ENCODE peak calls at places on chromosomes 13 and 19, in five cellular contexts. One of them, this sample, is unnamed. For H3K4me1, the result is how much of the 10 kb centered on the place peaks cover.

GRCh38 chr19:34500656-34501120 is 19.1 kb downstream of the WTIP start:
- DNase-seq in A549: no peak
- DNase-seq in CD8-positive, alpha-beta memory T cell: no peak
- DNase-seq in H9: no peak
- DNase-seq in GM23248: no peak
- DNase-seq in this sample: peak

GRCh38 chr19:12841094-12841493 is 2.8 kb downstream of the MAST1 start:
- DNase-seq in A549: no peak
- DNase-seq in CD8-positive, alpha-beta memory T cell: no peak
- DNase-seq in H9: peak
- DNase-seq in GM23248: peak
- DNase-seq in this sample: no peak

GRCh38 chr19:47494729-47495128 is 10.7 kb upstream of the KPTN start:
- DNase-seq in A549: no peak
- DNase-seq in CD8-positive, alpha-beta memory T cell: no peak
- DNase-seq in H9: no peak
- DNase-seq in GM23248: no peak
- DNase-seq in this sample: no peak

GRCh38 chr19:29804493-29804892 is 7.3 kb upstream of the CCNE1 start:
- DNase-seq in A549: no peak
- DNase-seq in CD8-positive, alpha-beta memory T cell: no peak
- DNase-seq in H9: no peak
- DNase-seq in GM23248: no peak
- DNase-seq in this sample: no peak

GRCh38 chr13:101325423-101325822 is 90.9 kb downstream of the NALCN start:
- DNase-seq in A549: no peak
- DNase-seq in CD8-positive, alpha-beta memory T cell: no peak
- DNase-seq in H9: no peak
- DNase-seq in GM23248: no peak
- DNase-seq in this sample: no peak

GRCh38 chr19:29084266-29084665 is 128.7 kb downstream of the UQCRFS1 start:
- DNase-seq in A549: peak
- DNase-seq in CD8-positive, alpha-beta memory T cell: no peak
- DNase-seq in H9: peak
- DNase-seq in GM23248: peak
- DNase-seq in this sample: no peak

GRCh38 chr19:29715695-29716581 is 877 bp upstream of the C19orf12 start:
- DNase-seq in A549: peak
- DNase-seq in CD8-positive, alpha-beta memory T cell: no peak
- DNase-seq in H9: no peak
- DNase-seq in GM23248: peak
- DNase-seq in this sample: no peak

GRCh38 chr13:36074659-36075058 is 56.5 kb downstream of the DCLK1 start:
- DNase-seq in A549: no peak
- DNase-seq in CD8-positive, alpha-beta memory T cell: no peak
- DNase-seq in H9: no peak
- DNase-seq in GM23248: no peak
- DNase-seq in this sample: no peak

GRCh38 chr13:113863511-113864302 is at the start of gene GAS6:
- DNase-seq in A549: peak
- DNase-seq in CD8-positive, alpha-beta memory T cell: no peak
- DNase-seq in H9: peak
- DNase-seq in GM23248: peak
- DNase-seq in this sample: peak

GRCh38 chr13:93709511-93710244 is 483.1 kb downstream of the GPC6 start:
- DNase-seq in A549: no peak
- DNase-seq in CD8-positive, alpha-beta memory T cell: no peak
- DNase-seq in H9: no peak
- DNase-seq in GM23248: no peak
- DNase-seq in this sample: no peak

GRCh38 chr13:42497798-42498197 is 76.2 kb upstream of the TNFSF11 start:
- DNase-seq in A549: no peak
- DNase-seq in CD8-positive, alpha-beta memory T cell: no peak
- DNase-seq in H9: no peak
- DNase-seq in GM23248: peak
- DNase-seq in this sample: no peak

GRCh38 chr13:44313674-44314073 is 60.0 kb upstream of the SERP2 start:
- DNase-seq in A549: peak
- DNase-seq in CD8-positive, alpha-beta memory T cell: no peak
- DNase-seq in H9: no peak
- DNase-seq in GM23248: peak
- DNase-seq in this sample: no peak

GRCh38 chr19:16078759-16079707 is 2.7 kb downstream of the TPM4 start:
- DNase-seq in A549: peak
- DNase-seq in CD8-positive, alpha-beta memory T cell: peak
- DNase-seq in H9: no peak
- DNase-seq in GM23248: peak
- DNase-seq in this sample: no peak

GRCh38 chr13:78881746-78882145 is 222.8 kb upstream of the OBI1 start:
- DNase-seq in A549: no peak
- DNase-seq in CD8-positive, alpha-beta memory T cell: no peak
- DNase-seq in H9: no peak
- DNase-seq in GM23248: no peak
- DNase-seq in this sample: no peak

GRCh38 chr19:53328967-53329366 is 4.6 kb upstream of the ZNF845 start:
- DNase-seq in A549: no peak
- DNase-seq in CD8-positive, alpha-beta memory T cell: no peak
- DNase-seq in H9: peak
- DNase-seq in GM23248: peak
- DNase-seq in this sample: no peak

GRCh38 chr19:17576758-17577532 is 21.5 kb downstream of the COLGALT1 start:
- DNase-seq in A549: peak
- DNase-seq in CD8-positive, alpha-beta memory T cell: no peak
- DNase-seq in H9: peak
- DNase-seq in GM23248: peak
- DNase-seq in this sample: peak

GRCh38 chr19:15466851-15467733 is 2.7 kb upstream of the RASAL3 start:
- DNase-seq in A549: peak
- DNase-seq in CD8-positive, alpha-beta memory T cell: peak
- DNase-seq in H9: no peak
- DNase-seq in GM23248: peak
- DNase-seq in this sample: no peak

GRCh38 chr13:92547256-92547655 is 679.4 kb upstream of the GPC6 start:
- DNase-seq in A549: no peak
- DNase-seq in CD8-positive, alpha-beta memory T cell: no peak
- DNase-seq in H9: no peak
- DNase-seq in GM23248: no peak
- DNase-seq in this sample: no peak

GRCh38 chr13:111917901-111918300 is 149.0 kb upstream of the SOX1 start:
- DNase-seq in A549: no peak
- DNase-seq in CD8-positive, alpha-beta memory T cell: no peak
- DNase-seq in H9: peak
- DNase-seq in GM23248: no peak
- DNase-seq in this sample: no peak

GRCh38 chr13:18964942-18965341 is 216.7 kb downstream of the TUBA3C start:
- DNase-seq in A549: no peak
- DNase-seq in CD8-positive, alpha-beta memory T cell: no peak
- DNase-seq in H9: no peak
- DNase-seq in GM23248: no peak
- DNase-seq in this sample: no peak

GRCh38 chr13:20002766-20003165 is 44.2 kb downstream of the ZMYM2 start:
- DNase-seq in A549: no peak
- DNase-seq in CD8-positive, alpha-beta memory T cell: no peak
- DNase-seq in H9: no peak
- DNase-seq in GM23248: no peak
- DNase-seq in this sample: no peak

GRCh38 chr19:15109768-15110417 is 2.7 kb downstream of the SYDE1 start:
- DNase-seq in A549: no peak
- DNase-seq in CD8-positive, alpha-beta memory T cell: no peak
- DNase-seq in H9: no peak
- DNase-seq in GM23248: no peak
- DNase-seq in this sample: no peak

GRCh38 chr19:3699071-3699740 is 1.1 kb downstream of the PIP5K1C start:
- DNase-seq in A549: no peak
- DNase-seq in CD8-positive, alpha-beta memory T cell: no peak
- DNase-seq in H9: no peak
- DNase-seq in GM23248: peak
- DNase-seq in this sample: no peak

GRCh38 chr13:28401303-28402056 is 93.4 kb downstream of the FLT1 start:
- DNase-seq in A549: no peak
- DNase-seq in CD8-positive, alpha-beta memory T cell: no peak
- DNase-seq in H9: no peak
- DNase-seq in GM23248: peak
- DNase-seq in this sample: no peak

GRCh38 chr13:43597599-43597945 is 189.2 kb downstream of the ENOX1 start:
- DNase-seq in A549: no peak
- DNase-seq in CD8-positive, alpha-beta memory T cell: no peak
- DNase-seq in H9: no peak
- DNase-seq in GM23248: no peak
- DNase-seq in this sample: no peak

GRCh38 chr19:18428837-18429674 is 8.9 kb downstream of the ISYNA1 start:
- DNase-seq in A549: peak
- DNase-seq in CD8-positive, alpha-beta memory T cell: peak
- DNase-seq in H9: peak
- DNase-seq in GM23248: peak
- DNase-seq in this sample: no peak

GRCh38 chr13:21095311-21095710 is 33.9 kb upstream of the LATS2 start:
- DNase-seq in A549: no peak
- DNase-seq in CD8-positive, alpha-beta memory T cell: no peak
- DNase-seq in H9: no peak
- DNase-seq in GM23248: no peak
- DNase-seq in this sample: no peak

GRCh38 chr19:40147338-40147692 is 43.9 kb upstream of the MAP3K10 start:
- DNase-seq in A549: no peak
- DNase-seq in CD8-positive, alpha-beta memory T cell: no peak
- DNase-seq in H9: no peak
- DNase-seq in GM23248: no peak
- DNase-seq in this sample: no peak

GRCh38 chr19:46976845-46977320 is 42.8 kb upstream of the NPAS1 start:
- DNase-seq in A549: no peak
- DNase-seq in CD8-positive, alpha-beta memory T cell: no peak
- DNase-seq in H9: peak
- DNase-seq in GM23248: peak
- DNase-seq in this sample: peak

GRCh38 chr19:43575955-43576451 is 402 bp downstream of the PINLYP start:
- DNase-seq in A549: no peak
- DNase-seq in CD8-positive, alpha-beta memory T cell: no peak
- DNase-seq in H9: peak
- DNase-seq in GM23248: peak
- DNase-seq in this sample: no peak

GRCh38 chr19:45668342-45668871 is 386 bp downstream of the GIPR start:
- DNase-seq in A549: no peak
- DNase-seq in CD8-positive, alpha-beta memory T cell: peak
- DNase-seq in H9: no peak
- DNase-seq in GM23248: peak
- DNase-seq in this sample: no peak

DNA sequence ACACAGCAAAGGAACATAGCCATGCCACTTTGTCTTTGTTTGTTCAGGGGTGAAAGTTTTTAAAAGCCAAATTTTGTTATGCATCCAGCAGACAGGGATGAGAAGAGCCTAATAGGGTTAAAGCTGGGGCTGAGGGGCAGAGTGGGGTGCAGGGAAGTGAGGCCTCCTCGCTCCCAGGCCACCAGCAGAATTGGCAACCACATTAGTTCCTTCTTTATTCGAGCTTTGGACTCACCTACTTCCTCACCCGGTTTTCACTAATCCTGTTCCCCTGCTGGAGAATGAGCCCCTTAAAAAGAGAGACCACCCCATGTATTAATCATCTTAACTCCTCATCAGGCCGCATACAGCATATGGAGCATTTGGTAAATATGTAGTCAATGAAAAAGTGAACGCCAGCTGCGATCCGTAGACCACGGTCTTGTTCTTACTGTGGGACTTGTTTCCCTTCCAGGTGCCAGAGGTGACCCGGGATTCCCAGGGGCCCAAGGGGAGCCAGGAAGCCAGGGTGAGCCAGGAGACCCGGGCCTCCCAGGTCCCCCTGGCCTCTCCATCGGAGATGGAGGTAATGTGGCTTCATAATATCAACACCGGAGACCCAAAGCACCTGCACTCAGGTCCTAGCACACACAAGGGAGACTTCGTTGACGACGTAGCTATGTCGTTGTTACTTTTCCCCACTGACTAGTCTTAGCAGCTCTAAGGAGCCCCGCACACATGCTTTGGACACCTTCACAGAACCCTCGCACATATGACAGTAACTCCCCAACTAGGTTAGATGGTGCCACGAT is 112.1 kb downstream of the RAB20 start:
- DNase-seq in A549: no peak
- DNase-seq in CD8-positive, alpha-beta memory T cell: no peak
- DNase-seq in H9: no peak
- DNase-seq in GM23248: no peak
- DNase-seq in this sample: no peak
- H3K4me1 ChIP-seq in A549: under half
- H3K4me1 ChIP-seq in CD8-positive, alpha-beta memory T cell: under half
- H3K4me1 ChIP-seq in H9: under half
- H3K4me1 ChIP-seq in GM23248: under half
- H3K4me1 ChIP-seq in this sample: half or more

GRCh38 chr19:2619076-2619475 is 83.4 kb downstream of the GNG7 start:
- DNase-seq in A549: no peak
- DNase-seq in CD8-positive, alpha-beta memory T cell: no peak
- DNase-seq in H9: no peak
- DNase-seq in GM23248: no peak
- DNase-seq in this sample: no peak
- H3K4me1 ChIP-seq in A549: under half
- H3K4me1 ChIP-seq in CD8-positive, alpha-beta memory T cell: half or more
- H3K4me1 ChIP-seq in H9: under half
- H3K4me1 ChIP-seq in GM23248: under half
- H3K4me1 ChIP-seq in this sample: under half

GRCh38 chr13:38697628-38698333 is 10.9 kb downstream of the FREM2 start:
- DNase-seq in A549: no peak
- DNase-seq in CD8-positive, alpha-beta memory T cell: no peak
- DNase-seq in H9: no peak
- DNase-seq in GM23248: peak
- DNase-seq in this sample: no peak
- H3K4me1 ChIP-seq in A549: under half
- H3K4me1 ChIP-seq in CD8-positive, alpha-beta memory T cell: under half
- H3K4me1 ChIP-seq in H9: under half
- H3K4me1 ChIP-seq in GM23248: under half
- H3K4me1 ChIP-seq in this sample: under half

GRCh38 chr13:29750178-29750530 is 100.3 kb downstream of the UBL3 start:
- DNase-seq in A549: no peak
- DNase-seq in CD8-positive, alpha-beta memory T cell: no peak
- DNase-seq in H9: no peak
- DNase-seq in GM23248: no peak
- DNase-seq in this sample: no peak
- H3K4me1 ChIP-seq in A549: under half
- H3K4me1 ChIP-seq in CD8-positive, alpha-beta memory T cell: under half
- H3K4me1 ChIP-seq in H9: under half
- H3K4me1 ChIP-seq in GM23248: under half
- H3K4me1 ChIP-seq in this sample: under half

DNA sequence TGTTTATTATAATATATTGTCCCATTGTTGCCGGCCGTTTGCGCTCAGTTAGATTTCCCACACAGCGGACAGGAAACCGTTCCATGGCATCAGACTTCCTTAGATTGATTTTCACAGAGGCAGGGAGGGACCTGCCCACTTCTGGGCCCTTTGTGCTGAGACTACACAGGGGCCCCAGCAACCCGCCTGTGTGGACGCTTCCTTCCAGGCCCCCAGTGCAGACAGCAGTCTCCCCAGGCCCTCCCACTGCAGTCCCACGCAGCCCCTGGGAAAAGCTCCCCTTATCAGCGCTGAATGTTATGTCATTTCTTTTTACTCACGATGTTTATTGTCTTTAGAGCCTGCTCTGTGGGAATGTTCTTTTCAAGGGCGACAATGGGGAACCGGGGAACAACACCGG is 351.7 kb upstream of the ARGLU1 start:
- DNase-seq in A549: no peak
- DNase-seq in CD8-positive, alpha-beta memory T cell: no peak
- DNase-seq in H9: no peak
- DNase-seq in GM23248: no peak
- DNase-seq in this sample: no peak
- H3K4me1 ChIP-seq in A549: under half
- H3K4me1 ChIP-seq in CD8-positive, alpha-beta memory T cell: under half
- H3K4me1 ChIP-seq in H9: under half
- H3K4me1 ChIP-seq in GM23248: under half
- H3K4me1 ChIP-seq in this sample: under half

GRCh38 chr13:37488682-37489081 is 109.9 kb downstream of the POSTN start:
- DNase-seq in A549: no peak
- DNase-seq in CD8-positive, alpha-beta memory T cell: no peak
- DNase-seq in H9: no peak
- DNase-seq in GM23248: peak
- DNase-seq in this sample: no peak
- H3K4me1 ChIP-seq in A549: under half
- H3K4me1 ChIP-seq in CD8-positive, alpha-beta memory T cell: under half
- H3K4me1 ChIP-seq in H9: under half
- H3K4me1 ChIP-seq in GM23248: half or more
- H3K4me1 ChIP-seq in this sample: under half

This sample was measured in Caco-2.